ENCODE peak calls at places on chromosomes 1 and 21, in four cellular contexts. T is psoas muscle, C is lung, O is tibial nerve. S is an unnamed sample.

GRCh38 chr1:226223786-226224244 is 351 bp downstream of the MIXL1 start:
- DNase-seq in T (no peak), C (no peak), O (no peak), S (no peak)

GRCh38 chr21:45420623-45421041 is 15.7 kb downstream of the COL18A1 start:
- DNase-seq in O (no peak), T (peak), C (no peak), S (peak)

GRCh38 chr21:16742116-16742515 is 770.7 kb upstream of the CXADR start:
- DNase-seq in C (no peak), O (no peak), T (no peak), S (no peak)

GRCh38 chr1:115457295-115457694 is 119.2 kb upstream of the NGF start:
- DNase-seq in O (no peak), T (no peak), C (no peak), S (no peak)

GRCh38 chr21:35628331-35628730 is 432.0 kb downstream of the SETD4 start:
- DNase-seq in C (no peak), O (no peak), T (no peak), S (no peak)

GRCh38 chr1:101311146-101311892 is 74.5 kb downstream of the S1PR1 start:
- DNase-seq in T (no peak), O (no peak), C (no peak), S (no peak)

GRCh38 chr21:44836666-44837471 is 19.0 kb upstream of the SUMO3 start:
- DNase-seq in T (peak), O (no peak), C (no peak), S (no peak)

GRCh38 chr1:38605091-38605490 is 254.5 kb downstream of the RRAGC start:
- DNase-seq in C (no peak), T (no peak), O (no peak), S (no peak)

GRCh38 chr1:234605493-234605982 is 4.4 kb downstream of the IRF2BP2 start:
- DNase-seq in T (no peak), C (no peak), O (no peak), S (no peak)

GRCh38 chr1:171753685-171754380 is 12.0 kb upstream of the VAMP4 start:
- DNase-seq in C (no peak), T (no peak), O (no peak), S (no peak)

GRCh38 chr1:59379028-59379728 is 82.3 kb downstream of the FGGY start:
- DNase-seq in C (no peak), T (no peak), O (no peak), S (no peak)

GRCh38 chr1:247212012-247212411 is 40.2 kb upstream of the ZNF124 start:
- DNase-seq in T (no peak), O (no peak), C (no peak), S (no peak)

GRCh38 chr1:111990878-111991760 is 1.7 kb upstream of the KCND3 start:
- DNase-seq in C (peak), O (no peak), T (peak), S (peak)

GRCh38 chr1:180123463-180123936 is 31.2 kb upstream of the QSOX1 start:
- DNase-seq in T (no peak), O (no peak), C (no peak), S (no peak)

GRCh38 chr21:20031807-20032206 is 966.4 kb upstream of the NCAM2 start:
- DNase-seq in C (no peak), O (no peak), T (no peak), S (peak)

GRCh38 chr1:199155166-199156033 is 516.6 kb downstream of the PTPRC start:
- DNase-seq in T (no peak), O (no peak), C (no peak), S (no peak)

GRCh38 chr1:231091853-231092301 is 51.8 kb upstream of the FAM89A start:
- DNase-seq in O (no peak), T (no peak), C (no peak), S (peak)

GRCh38 chr1:31663622-31664452 is 19.2 kb upstream of the PEF1 start:
- DNase-seq in O (no peak), C (peak), T (peak), S (no peak)

GRCh38 chr1:59302297-59302696 is 5.4 kb downstream of the FGGY start:
- DNase-seq in T (no peak), O (no peak), C (no peak), S (no peak)

GRCh38 chr1:17550684-17551584 is 11.4 kb downstream of the ARHGEF10L start:
- DNase-seq in O (no peak), T (no peak), C (no peak), S (no peak)

GRCh38 chr1:192986110-192986747 is 72.9 kb downstream of the UCHL5 start:
- DNase-seq in O (no peak), T (no peak), C (no peak), S (no peak)

GRCh38 chr1:107575226-107575625 is 389.8 kb downstream of the VAV3 start:
- DNase-seq in C (no peak), T (no peak), O (no peak), S (no peak)

GRCh38 chr1:70140343-70140742 is 65.0 kb downstream of the LRRC40 start:
- DNase-seq in C (no peak), O (no peak), T (no peak), S (no peak)

GRCh38 chr1:9326596-9326995 is 33.9 kb downstream of the SPSB1 start:
- DNase-seq in C (no peak), T (no peak), O (no peak), S (no peak)

GRCh38 chr1:118333601-118334241 is 148.7 kb upstream of the SPAG17 start:
- DNase-seq in C (no peak), O (no peak), T (no peak), S (no peak)

GRCh38 chr1:28807046-28807445 is 4.9 kb upstream of the OPRD1 start:
- DNase-seq in T (no peak), O (no peak), C (no peak), S (no peak)

GRCh38 chr1:44688760-44689446 is 14.4 kb downstream of the ARMH1 start:
- DNase-seq in T (no peak), C (no peak), O (no peak), S (no peak)

GRCh38 chr1:27350673-27351540 is 9.1 kb downstream of the SYTL1 start:
- DNase-seq in O (no peak), T (peak), C (no peak), S (no peak)

GRCh38 chr21:40381111-40381510 is 465.8 kb downstream of the DSCAM start:
- DNase-seq in C (no peak), O (no peak), T (no peak), S (no peak)

GRCh38 chr1:51240096-51240495 is 4.0 kb downstream of the RNF11 start:
- DNase-seq in T (no peak), C (no peak), O (no peak), S (no peak)

GRCh38 chr1:155179107-155180031 is 5.7 kb downstream of the TRIM46 start:
- DNase-seq in O (no peak), T (peak), C (no peak), S (peak)

GRCh38 chr1:91165033-91165654 is 143.3 kb upstream of the ZNF644 start:
- DNase-seq in C (peak), O (peak), T (peak), S (peak)

GRCh38 chr1:223712184-223712855 is at the start of gene CAPN2:
- DNase-seq in T (peak), C (peak), O (peak), S (peak)

GRCh38 chr1:27314169-27314568 is 7.8 kb upstream of the TMEM222 start:
- DNase-seq in C (no peak), T (no peak), O (no peak), S (no peak)

GRCh38 chr1:165531021-165531420 is 12.8 kb upstream of the LRRC52 start:
- DNase-seq in T (no peak), O (no peak), C (no peak), S (no peak)

GRCh38 chr1:204746838-204747442 is 61.4 kb upstream of the LRRN2 start:
- DNase-seq in C (no peak), T (no peak), O (no peak), S (peak)

DNA sequence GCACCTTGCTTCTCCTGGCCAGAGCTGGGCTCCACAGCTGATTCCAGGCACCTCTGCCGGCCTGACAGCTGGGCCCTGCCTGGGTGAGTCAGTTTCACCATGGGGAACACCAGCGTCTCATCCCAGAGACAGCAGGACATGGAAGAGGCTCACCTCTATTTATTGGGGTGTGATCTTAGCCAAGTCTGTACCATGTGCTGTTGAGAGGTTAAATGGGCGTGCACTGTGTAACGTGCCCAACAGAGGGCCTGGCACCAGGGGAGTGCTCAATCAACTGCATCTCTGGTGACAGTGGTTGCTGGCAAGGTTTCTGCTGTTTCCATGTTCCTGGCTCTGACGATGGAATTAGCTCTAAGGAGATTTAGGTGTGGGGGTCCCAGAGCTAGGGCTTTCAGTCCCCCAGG is 890 bp downstream of the CPLANE2 start:
- DNase-seq in T (no peak), O (no peak), C (peak), S (no peak)
- H3K27ac ChIP-seq in T (peak), O (peak), C (peak), S (peak)

GRCh38 chr1:76425104-76425842 is 350.7 kb downstream of the ST6GALNAC3 start:
- DNase-seq in O (no peak), T (no peak), C (no peak), S (no peak)

GRCh38 chr1:76428027-76428426 is 353.5 kb downstream of the ST6GALNAC3 start:
- DNase-seq in O (no peak), C (no peak), T (no peak), S (no peak)

GRCh38 chr1:76430532-76430931 is 356.0 kb downstream of the ST6GALNAC3 start:
- DNase-seq in C (no peak), T (no peak), O (no peak), S (no peak)

GRCh38 chr1:76426606-76427005 is 352.1 kb downstream of the ST6GALNAC3 start:
- DNase-seq in T (no peak), C (no peak), O (no peak), S (no peak)

DNA sequence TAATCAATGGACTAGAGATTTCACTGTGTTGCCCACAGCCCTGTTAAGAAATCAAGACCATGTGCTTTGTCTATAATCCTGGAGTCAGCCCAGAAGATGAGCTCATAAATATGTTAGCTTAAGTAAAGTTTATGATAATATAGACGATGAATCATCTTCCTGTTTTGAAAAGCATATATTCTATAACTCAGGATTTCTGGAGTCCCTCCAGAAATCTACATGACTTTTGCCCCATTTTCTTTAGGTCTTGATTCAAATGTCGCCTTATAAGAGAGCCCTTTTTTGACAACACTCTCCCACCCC is 351.2 kb downstream of the ST6GALNAC3 start:
- DNase-seq in C (no peak), O (no peak), T (no peak), S (no peak)
- H3K27ac ChIP-seq in C (no peak), O (no peak), T (no peak), S (no peak)

DNA sequence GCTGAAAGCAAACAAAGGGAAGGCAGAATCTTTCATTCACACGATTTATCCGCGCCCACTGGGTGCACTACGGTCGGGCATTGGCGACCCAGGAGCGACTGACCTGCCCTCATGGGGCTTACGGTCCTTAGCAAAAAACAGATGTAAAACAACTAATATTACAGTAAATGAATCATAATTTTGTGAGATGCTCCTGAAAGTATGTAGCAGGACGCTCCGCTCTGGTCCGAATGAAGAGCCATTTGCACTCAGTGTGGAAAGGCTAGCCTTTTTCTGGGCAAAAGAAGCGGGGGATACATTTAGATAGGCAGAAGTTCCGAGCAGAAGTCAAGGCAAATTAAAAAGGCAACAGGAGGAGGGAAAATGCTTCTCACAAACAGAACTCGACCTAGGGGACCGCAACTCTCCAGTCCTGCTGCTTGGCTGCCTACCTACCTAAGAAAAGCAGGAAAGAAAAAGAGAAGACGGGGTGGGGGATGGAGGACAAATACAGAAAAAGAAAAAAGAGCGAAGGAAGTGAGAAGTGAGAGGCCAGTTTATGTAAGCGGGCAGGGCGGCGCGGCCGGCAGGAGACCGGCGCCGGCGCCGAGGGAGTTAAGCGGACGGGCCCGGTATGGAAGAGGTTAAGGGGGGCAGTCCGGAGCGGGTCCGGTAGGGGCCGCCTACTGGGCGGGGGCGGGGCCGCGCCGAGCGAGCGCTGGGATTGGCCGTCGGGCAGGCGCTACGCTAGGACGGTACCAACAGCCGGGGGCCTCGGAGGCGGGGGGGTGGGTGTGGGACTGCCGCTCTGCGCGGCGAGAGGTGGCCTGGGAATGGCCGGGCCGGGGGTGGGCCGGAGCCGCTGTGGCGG is at the start of gene FAM20B:
- DNase-seq in T (peak), O (peak), C (peak), S (peak)
- H3K27ac ChIP-seq in T (peak), O (peak), C (peak), S (peak)

GRCh38 chr21:42986125-42986783 is 11.9 kb downstream of the PKNOX1 start:
- DNase-seq in T (no peak), C (no peak), O (no peak), S (no peak)
- H3K27ac ChIP-seq in T (peak), C (no peak), O (no peak), S (no peak)

DNA sequence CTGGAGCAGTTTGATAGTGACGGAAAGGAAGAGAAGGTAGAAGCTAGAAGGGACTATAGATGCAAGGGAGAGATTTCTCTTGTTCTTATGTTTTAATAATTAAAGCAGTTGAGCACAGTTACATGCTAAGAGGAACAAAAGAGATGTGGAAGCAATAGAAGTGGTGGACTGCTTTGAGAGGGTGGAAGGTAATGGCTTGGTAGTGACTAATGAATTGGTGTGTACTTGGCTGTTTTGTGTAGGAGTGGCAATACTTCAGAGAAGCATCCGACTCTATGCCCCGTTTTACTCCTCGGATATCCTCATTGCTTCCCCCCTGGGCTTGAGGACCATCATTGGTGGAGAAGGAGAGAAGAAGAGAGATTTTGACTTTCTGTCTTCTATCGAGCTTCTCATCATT is 12.8 kb downstream of the UTP25 start:
- DNase-seq in O (no peak), C (no peak), T (no peak), S (no peak)
- H3K27ac ChIP-seq in O (no peak), C (no peak), T (peak), S (no peak)

GRCh38 chr1:203059485-203059884 is 26.3 kb downstream of the MYOG start:
- DNase-seq in T (peak), C (no peak), O (no peak), S (no peak)
- H3K27ac ChIP-seq in T (no peak), C (no peak), O (no peak), S (no peak)

GRCh38 chr1:209431813-209432442 is 151.6 kb upstream of the CAMK1G start:
- DNase-seq in O (no peak), T (no peak), C (no peak), S (no peak)

GRCh38 chr1:209431402-209431801 is 152.1 kb upstream of the CAMK1G start:
- DNase-seq in T (no peak), C (no peak), O (no peak), S (no peak)

GRCh38 chr1:209432443-209432825 is 151.1 kb upstream of the CAMK1G start:
- DNase-seq in T (no peak), C (no peak), O (no peak), S (no peak)

GRCh38 chr1:209430107-209430506 is 153.4 kb upstream of the CAMK1G start:
- DNase-seq in T (no peak), O (no peak), C (no peak), S (no peak)

GRCh38 chr1:209430821-209431259 is 152.7 kb upstream of the CAMK1G start:
- DNase-seq in T (no peak), C (no peak), O (no peak), S (no peak)
- H3K27ac ChIP-seq in T (no peak), C (no peak), O (no peak), S (no peak)

GRCh38 chr21:27425172-27425571 is 458.3 kb upstream of the ADAMTS5 start:
- DNase-seq in C (no peak), T (no peak), O (no peak), S (no peak)
- H3K27ac ChIP-seq in C (no peak), T (no peak), O (no peak), S (no peak)

S was measured in pancreas.